ENCODE peak calls at places on chromosome 4, in ten cellular contexts. L, D, H, C, X, A, W, O, K and E are unnamed samples.

GRCh38 chr4:80201326-80202151 is 4.2 kb downstream of the PRDM8 start:
- DNase-seq in W (no peak), O (no peak), C (peak; percentile 48), D (no peak), K (no peak), H (peak; percentile 89), A (peak; percentile 68), X (no peak), L (no peak), E (no peak)

GRCh38 chr4:25814323-25814722 is 48.5 kb downstream of the SEL1L3 start:
- DNase-seq in D (no peak), C (no peak), W (peak; percentile 24), H (peak; percentile 63), L (peak; percentile 34), K (no peak), A (no peak), O (no peak), X (no peak), E (no peak)

GRCh38 chr4:108360857-108361820 is 192.4 kb upstream of the LEF1 start:
- DNase-seq in H (peak; percentile 60), A (peak; percentile 43), C (peak; percentile 95), D (no peak), W (no peak), X (no peak), L (no peak), K (peak; percentile 47), O (no peak), E (no peak)

GRCh38 chr4:83054928-83055327 is 19.9 kb downstream of the COPS4 start:
- DNase-seq in X (peak; percentile 10), L (no peak), W (no peak), K (no peak), C (no peak), O (no peak), D (no peak), A (no peak), H (peak; percentile 15), E (no peak)

GRCh38 chr4:98659106-98659592 is 738 bp upstream of the TSPAN5 start:
- DNase-seq in D (no peak), W (no peak), H (peak; percentile 57), L (no peak), A (peak; percentile 43), X (no peak), K (peak; percentile 49), C (peak; percentile 76), O (no peak), E (no peak)

GRCh38 chr4:139582044-139582443 is 26.0 kb upstream of the SETD7 start:
- DNase-seq in C (no peak), L (no peak), H (peak; percentile 61), X (no peak), K (no peak), A (no peak), O (no peak), D (no peak), W (no peak), E (no peak)

GRCh38 chr4:47650584-47651130 is 165.6 kb downstream of the ATP10D start:
- DNase-seq in X (no peak), L (no peak), H (peak; percentile 51), C (no peak), A (no peak), K (no peak), D (no peak), O (no peak), W (no peak), E (no peak)

GRCh38 chr4:103934178-103934789 is 214.5 kb upstream of the TACR3 start:
- DNase-seq in L (no peak), A (peak; percentile 72), W (no peak), O (peak; percentile 39), X (peak; percentile 58), H (peak; percentile 28), K (no peak), C (peak; percentile 47), D (no peak), E (no peak)

GRCh38 chr4:141654098-141654497 is 17.7 kb downstream of the IL15 start:
- DNase-seq in A (peak; percentile 77), X (no peak), L (no peak), C (peak; percentile 78), H (peak; percentile 47), D (no peak), K (peak; percentile 68), O (peak; percentile 26), W (no peak), E (peak; percentile 35)

GRCh38 chr4:88526221-88526815 is 2.7 kb upstream of the PYURF start:
- DNase-seq in H (no peak), A (no peak), O (no peak), D (no peak), K (no peak), L (no peak), C (no peak), W (no peak), X (no peak), E (no peak)

GRCh38 chr4:144709793-144710525 is 64.0 kb downstream of the HHIP start:
- DNase-seq in W (no peak), H (peak; percentile 66), C (peak; percentile 42), O (no peak), K (no peak), D (no peak), X (peak; percentile 81), A (no peak), L (no peak), E (no peak)

GRCh38 chr4:90142091-90142490 is 14.9 kb downstream of the CCSER1 start:
- DNase-seq in W (no peak), A (peak; percentile 20), O (no peak), D (no peak), H (no peak), K (no peak), L (no peak), X (no peak), C (no peak), E (no peak)

GRCh38 chr4:183602444-183603102 is 56.4 kb downstream of the RWDD4 start:
- DNase-seq in L (no peak), X (no peak), C (peak; percentile 54), D (no peak), A (no peak), W (no peak), H (peak; percentile 33), O (no peak), K (no peak), E (no peak)

GRCh38 chr4:117327491-117327890 is 242.1 kb upstream of the TRAM1L1 start:
- DNase-seq in L (no peak), H (no peak), A (no peak), D (no peak), K (no peak), X (no peak), W (no peak), O (no peak), C (no peak), E (no peak)

GRCh38 chr4:2806392-2807355 is 13.8 kb downstream of the SH3BP2 start:
- DNase-seq in L (peak; percentile 91), O (no peak), C (no peak), K (no peak), A (no peak), D (no peak), X (no peak), W (peak; percentile 76), H (peak; percentile 55), E (no peak)

GRCh38 chr4:105241456-105241855 is 94.8 kb downstream of the TET2 start:
- DNase-seq in H (no peak), O (no peak), L (no peak), A (no peak), C (no peak), K (no peak), X (no peak), W (no peak), D (no peak), E (no peak)

GRCh38 chr4:67744561-67745283 is 9.5 kb downstream of the GNRHR start:
- DNase-seq in L (no peak), H (peak; percentile 56), K (no peak), A (no peak), W (no peak), D (no peak), O (no peak), X (no peak), C (no peak), E (no peak)

GRCh38 chr4:93157984-93158383 is 670.6 kb upstream of the ATOH1 start:
- DNase-seq in A (no peak), C (peak; percentile 39), O (no peak), L (no peak), W (no peak), D (no peak), H (peak; percentile 1), K (no peak), X (no peak), E (no peak)

GRCh38 chr4:184810720-184811119 is 15.0 kb downstream of the ACSL1 start:
- DNase-seq in L (no peak), A (no peak), K (no peak), D (no peak), C (no peak), O (no peak), W (no peak), H (no peak), X (no peak), E (no peak)
- H3K4me1 ChIP-seq in L (peaks cover 46% of the 10 kb centered on the region), A (peaks cover 8% of the 10 kb centered on the region), K (peaks cover 1% of the 10 kb centered on the region), D (peaks cover 7% of the 10 kb centered on the region), C (peaks cover 5% of the 10 kb centered on the region), O (peaks cover 11% of the 10 kb centered on the region), W (peaks cover 73% of the 10 kb centered on the region), H (peaks cover 10% of the 10 kb centered on the region), X (peaks cover 43% of the 10 kb centered on the region), E (peaks cover 1% of the 10 kb centered on the region)

GRCh38 chr4:119750048-119750447 is 121.4 kb upstream of the PDE5A start:
- DNase-seq in D (no peak), X (no peak), L (no peak), W (no peak), O (no peak), K (no peak), C (no peak), H (no peak), A (no peak), E (no peak)
- H3K27ac ChIP-seq in D (no peak overlapping the region), X (no peak overlapping the region), L (no peak overlapping the region), W (no peak overlapping the region), O (no peak overlapping the region), K (no peak overlapping the region), C (no peak overlapping the region), H (no peak overlapping the region), A (no peak overlapping the region), E (no peak overlapping the region)

DNA sequence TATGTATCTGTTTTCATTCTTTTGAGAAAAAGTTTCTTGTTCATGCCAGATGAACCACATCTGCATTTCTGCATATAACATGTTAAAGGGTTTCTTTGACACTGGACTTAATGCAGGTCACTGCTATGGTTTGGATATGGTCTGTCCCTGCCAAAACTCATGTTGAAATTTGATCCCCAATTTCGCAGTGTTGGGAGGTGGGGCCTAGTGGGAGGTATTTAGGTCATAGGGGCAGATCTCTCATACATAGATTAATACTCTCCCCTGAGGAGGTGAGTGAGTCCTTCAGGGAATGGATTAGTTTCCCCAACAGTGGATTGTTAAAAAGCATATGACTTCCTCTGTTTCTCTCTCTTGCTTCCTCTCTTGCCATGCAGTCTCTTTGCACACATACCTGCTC is 45.9 kb upstream of the TMEM33 start:
- DNase-seq in A (no peak), K (no peak), X (no peak), W (no peak), O (no peak), C (no peak), L (no peak), D (no peak), H (no peak), E (no peak)
- H3K4me1 ChIP-seq in A (peaks cover 12% of the 10 kb centered on the region), K (no peaks in the 10 kb centered on the region), X (no peaks in the 10 kb centered on the region), W (no peaks in the 10 kb centered on the region), O (peaks cover 8% of the 10 kb centered on the region), C (no peaks in the 10 kb centered on the region), L (no peaks in the 10 kb centered on the region), D (no peaks in the 10 kb centered on the region), H (no peaks in the 10 kb centered on the region), E (no peaks in the 10 kb centered on the region)

DNA sequence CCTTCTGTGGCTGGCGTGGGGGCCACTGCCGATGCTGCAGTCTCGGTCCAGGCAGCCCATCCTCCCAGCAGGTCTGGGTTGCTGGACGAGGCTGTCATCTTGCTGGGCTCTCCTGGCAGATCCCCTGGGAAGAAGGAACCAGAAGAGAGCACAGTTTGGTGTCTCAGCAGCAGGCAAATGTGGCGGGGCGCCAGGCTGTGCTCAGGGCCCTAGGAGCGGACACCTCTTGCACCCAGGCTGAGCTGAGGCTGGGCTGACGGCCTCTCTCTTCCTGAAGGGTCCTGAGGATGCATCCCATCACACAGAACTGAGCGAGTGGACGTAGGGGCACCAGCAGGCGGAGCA is 39.2 kb upstream of the CPLX1 start:
- DNase-seq in L (no peak), D (no peak), H (no peak), W (no peak), A (no peak), X (no peak), K (no peak), O (no peak), C (no peak), E (no peak)
- H3K27ac ChIP-seq in L (no peak overlapping the region), D (no peak overlapping the region), H (no peak overlapping the region), W (no peak overlapping the region), A (no peak overlapping the region), X (no peak overlapping the region), K (no peak overlapping the region), O (no peak overlapping the region), C (no peak overlapping the region), E (no peak overlapping the region)